ENCODE peak calls at places on chromosome X, in nine cellular contexts. S, U, X, H, I, D, Q, Z and T are unnamed samples.

GRCh38 chrX:101219116-101219839 is at the start of gene DRP2:
- DNase-seq in Z (no peak), H (no peak), X (no peak), D (no peak), I (no peak), U (no peak), Q (peak; percentile 52), S (no peak), T (no peak)

GRCh38 chrX:39605183-39605582 is 492.6 kb downstream of the BCOR start:
- DNase-seq in D (no peak), X (no peak), Q (no peak), H (no peak), S (no peak), Z (peak; percentile 96), U (no peak), I (no peak), T (no peak)

GRCh38 chrX:135477576-135477975 is 42.9 kb upstream of the INTS6L start:
- DNase-seq in D (peak; percentile 18), S (peak; percentile 39), Z (peak; percentile 37), H (peak; percentile 38), I (peak; percentile 79), U (peak; percentile 87), Q (peak; percentile 44), X (peak; percentile 47), T (no peak)

GRCh38 chrX:20530319-20530979 is 263.7 kb upstream of the RPS6KA3 start:
- DNase-seq in X (peak; percentile 57), S (peak; percentile 60), Z (peak; percentile 79), D (no peak), U (peak; percentile 64), I (peak; percentile 53), Q (no peak), H (peak; percentile 48), T (peak; percentile 57)

GRCh38 chrX:116009348-116009747 is 161.2 kb upstream of the AGTR2 start:
- DNase-seq in U (no peak), X (no peak), Q (no peak), H (no peak), S (no peak), D (no peak), I (no peak), Z (no peak), T (no peak)

GRCh38 chrX:95318882-95319281 is 1365.8 kb upstream of the DIAPH2 start:
- DNase-seq in U (no peak), S (peak; percentile 5), I (no peak), Q (no peak), D (no peak), Z (peak; percentile 12), H (no peak), X (no peak), T (no peak)

GRCh38 chrX:53077207-53078197 is 4.7 kb upstream of the TSPYL2 start:
- DNase-seq in H (no peak), Z (no peak), I (no peak), S (no peak), Q (no peak), X (no peak), D (no peak), U (no peak), T (no peak)

GRCh38 chrX:148381603-148382002 is 118.8 kb upstream of the AFF2 start:
- DNase-seq in X (no peak), D (no peak), Z (no peak), U (no peak), S (no peak), Q (no peak), I (no peak), H (no peak), T (no peak)

GRCh38 chrX:130039847-130040246 is 57.4 kb downstream of the BCORL1 start:
- DNase-seq in S (no peak), D (no peak), X (no peak), Q (no peak), U (peak; percentile 10), H (no peak), I (no peak), Z (no peak), T (no peak)

GRCh38 chrX:1165535-1166196 is 46.8 kb downstream of the CRLF2 start:
- DNase-seq in Z (peak; percentile 65), Q (no peak), S (peak; percentile 15), I (no peak), U (peak; percentile 9), H (no peak), D (no peak), X (no peak), T (peak; percentile 52)

GRCh38 chrX:8743126-8743732 is 11.3 kb upstream of the ANOS1 start:
- DNase-seq in Q (no peak), D (no peak), U (peak; percentile 50), I (peak; percentile 80), Z (peak; percentile 71), S (peak; percentile 65), H (no peak), X (peak; percentile 67), T (peak; percentile 82)

GRCh38 chrX:19893722-19894121 is 6.3 kb upstream of the SH3KBP1 start:
- DNase-seq in U (peak; percentile 35), S (no peak), H (no peak), Z (peak; percentile 66), D (peak; percentile 31), Q (peak; percentile 69), I (no peak), X (no peak), T (no peak)

GRCh38 chrX:103861200-103861599 is 29.1 kb upstream of the RAB9B start:
- DNase-seq in Z (no peak), U (no peak), S (no peak), I (no peak), D (peak; percentile 52), H (no peak), X (no peak), Q (no peak), T (no peak)

GRCh38 chrX:13652256-13653021 is 502 bp upstream of the TCEANC start:
- DNase-seq in X (no peak), Z (peak; percentile 56), I (no peak), H (no peak), S (no peak), D (no peak), Q (peak; percentile 96), U (peak; percentile 86), T (no peak)

GRCh38 chrX:129961180-129962083 is 21.0 kb upstream of the BCORL1 start:
- DNase-seq in I (peak; percentile 75), X (peak; percentile 85), S (peak; percentile 71), U (no peak), Q (no peak), D (no peak), H (no peak), Z (peak; percentile 63), T (peak; percentile 83)

GRCh38 chrX:151896734-151897474 is 15.8 kb upstream of the MAGEA4 start:
- DNase-seq in D (no peak), Z (no peak), S (no peak), I (no peak), H (no peak), X (no peak), U (peak; percentile 60), Q (peak; percentile 59), T (no peak)
- H3K4me3 ChIP-seq in D (no peak overlapping the region), Z (no peak overlapping the region), S (no peak overlapping the region), I (no peak overlapping the region), H (no peak overlapping the region), X (no peak overlapping the region), U (no peak overlapping the region), Q (no peak overlapping the region), T (no peak overlapping the region)

GRCh38 chrX:24466025-24466424 is 939 bp downstream of the PDK3 start:
- DNase-seq in I (no peak), D (no peak), S (no peak), Q (no peak), X (no peak), H (no peak), Z (no peak), U (no peak), T (no peak)
- H3K4me3 ChIP-seq in I (peak overlapping the region; percentile 59), D (peak overlapping the region; percentile 71), S (peak overlapping the region; percentile 78), Q (peak overlapping the region; percentile 71), X (peak overlapping the region; percentile 78), H (no peak overlapping the region), Z (no peak overlapping the region), U (peak overlapping the region; percentile 90), T (peak overlapping the region; percentile 53)

GRCh38 chrX:154483325-154483724 is 3.1 kb downstream of the UBL4A start:
- DNase-seq in H (no peak), U (no peak), S (no peak), Z (no peak), X (no peak), I (no peak), D (no peak), Q (no peak), T (no peak)
- H3K4me3 ChIP-seq in H (no peak overlapping the region), U (no peak overlapping the region), S (no peak overlapping the region), Z (no peak overlapping the region), X (no peak overlapping the region), I (no peak overlapping the region), D (no peak overlapping the region), Q (no peak overlapping the region), T (no peak overlapping the region)

DNA sequence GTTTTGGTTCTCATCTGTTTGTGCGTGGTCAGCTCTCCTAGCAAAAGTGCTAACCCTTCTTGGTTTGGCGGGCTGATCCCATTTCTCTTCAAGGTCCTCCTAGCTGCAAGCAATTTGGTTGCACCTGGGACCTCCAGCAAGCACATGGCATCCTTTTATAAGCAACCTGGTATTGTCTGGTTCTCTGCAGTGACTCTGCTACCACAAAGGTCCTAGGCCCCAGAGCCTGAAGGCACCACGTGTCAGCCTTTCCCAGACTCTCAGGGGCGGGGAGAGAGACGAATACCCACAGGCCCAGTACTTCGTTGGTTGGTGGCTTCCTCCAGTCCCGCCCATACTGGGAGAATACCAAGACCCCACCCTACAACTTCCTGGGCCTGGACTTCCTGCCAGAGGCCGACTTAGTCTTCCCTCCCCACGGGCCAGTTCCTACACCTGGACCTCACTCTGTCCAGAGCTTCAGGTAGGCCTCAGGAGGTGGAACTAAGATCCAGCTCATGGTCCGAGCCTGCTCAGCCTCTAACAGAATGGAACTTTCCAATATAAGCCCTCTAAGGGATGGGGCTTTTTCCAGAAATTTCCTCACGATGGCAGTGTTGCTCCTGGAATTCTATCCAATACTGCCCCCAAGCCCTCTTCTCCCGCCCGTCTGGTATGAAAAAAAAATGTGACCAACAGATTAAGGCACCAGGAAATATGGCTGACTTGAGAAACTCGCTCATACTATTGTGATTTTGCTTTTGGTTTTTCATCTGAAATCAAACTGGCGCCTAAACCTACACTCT is 192.5 kb upstream of the STK26 start:
- DNase-seq in X (peak; percentile 74), H (peak; percentile 81), D (peak; percentile 4), I (peak; percentile 79), Z (peak; percentile 99), U (peak; percentile 81), Q (peak; percentile 30), S (peak; percentile 87), T (no peak)
- H3K4me3 ChIP-seq in X (no peak overlapping the region), H (peak overlapping the region; percentile 79), D (no peak overlapping the region), I (peak overlapping the region; percentile 9), Z (no peak overlapping the region), U (peak overlapping the region; percentile 61), Q (peak overlapping the region; percentile 40), S (peak overlapping the region; percentile 42), T (no peak overlapping the region)

GRCh38 chrX:41441934-41442823 is 5.0 kb upstream of the NYX start:
- DNase-seq in H (peak; percentile 29), U (peak; percentile 91), I (peak; percentile 88), X (peak; percentile 89), Q (peak; percentile 45), S (peak; percentile 92), D (peak; percentile 37), Z (peak; percentile 91), T (peak; percentile 93)
- H3K4me3 ChIP-seq in H (peak overlapping the region; percentile 73), U (peak overlapping the region; percentile 15), I (peak overlapping the region; percentile 22), X (peak overlapping the region; percentile 24), Q (peak overlapping the region; percentile 46), S (peak overlapping the region; percentile 26), D (peak overlapping the region; percentile 37), Z (peak overlapping the region; percentile 40), T (no peak overlapping the region)